ENCODE peak calls at places on chromosome 12, in four cellular contexts. One of them, this sample, is unnamed.

GRCh38 chr12:95224202-95225170 is 6.9 kb downstream of the VEZT start:
- DNase-seq in K562: no peak
- DNase-seq in GM12878: no peak
- DNase-seq in HepG2: no peak
- DNase-seq in this sample: no peak

GRCh38 chr12:78209851-78210493 is 379.3 kb downstream of the NAV3 start:
- DNase-seq in GM12878: no peak
- DNase-seq in K562: no peak
- DNase-seq in HepG2: no peak
- DNase-seq in this sample: no peak

GRCh38 chr12:121114019-121114639 is 18.5 kb upstream of the P2RX7 start:
- DNase-seq in HepG2: no peak
- DNase-seq in K562: no peak
- DNase-seq in GM12878: no peak
- DNase-seq in this sample: no peak

GRCh38 chr12:52952082-52952801 is 3.3 kb downstream of the KRT18 start:
- DNase-seq in K562: peak; percentile 50
- DNase-seq in HepG2: no peak
- DNase-seq in GM12878: no peak
- DNase-seq in this sample: no peak

GRCh38 chr12:11823043-11823442 is 173.6 kb downstream of the ETV6 start:
- DNase-seq in GM12878: no peak
- DNase-seq in HepG2: no peak
- DNase-seq in K562: no peak
- DNase-seq in this sample: no peak

GRCh38 chr12:76927170-76927784 is 48.5 kb upstream of the CSRP2 start:
- DNase-seq in GM12878: no peak
- DNase-seq in HepG2: peak; percentile 25
- DNase-seq in K562: peak; percentile 35
- DNase-seq in this sample: peak; percentile 60

GRCh38 chr12:12823308-12823707 is 10.2 kb downstream of the DDX47 start:
- DNase-seq in K562: no peak
- DNase-seq in GM12878: no peak
- DNase-seq in HepG2: no peak
- DNase-seq in this sample: no peak

GRCh38 chr12:50127546-50127945 is 15.5 kb downstream of the COX14 start:
- DNase-seq in HepG2: no peak
- DNase-seq in K562: no peak
- DNase-seq in GM12878: no peak
- DNase-seq in this sample: no peak

GRCh38 chr12:95838125-95838524 is 20.6 kb upstream of the SNRPF start:
- DNase-seq in HepG2: peak; percentile 49
- DNase-seq in K562: no peak
- DNase-seq in GM12878: no peak
- DNase-seq in this sample: no peak

GRCh38 chr12:27525373-27525772 is 1.4 kb downstream of the PPFIBP1 start:
- DNase-seq in HepG2: no peak
- DNase-seq in GM12878: no peak
- DNase-seq in K562: no peak
- DNase-seq in this sample: no peak

GRCh38 chr12:26153421-26154154 is 28.8 kb upstream of the BHLHE41 start:
- DNase-seq in K562: no peak
- DNase-seq in GM12878: no peak
- DNase-seq in HepG2: peak; percentile 75
- DNase-seq in this sample: no peak

GRCh38 chr12:114408881-114409795 is 3.2 kb upstream of the TBX5 start:
- DNase-seq in K562: no peak
- DNase-seq in GM12878: no peak
- DNase-seq in HepG2: no peak
- DNase-seq in this sample: no peak

GRCh38 chr12:103020839-103021238 is 63.4 kb downstream of the ASCL1 start:
- DNase-seq in K562: no peak
- DNase-seq in GM12878: peak; percentile 20
- DNase-seq in HepG2: no peak
- DNase-seq in this sample: no peak

GRCh38 chr12:873954-874353 is 75.5 kb downstream of the RAD52 start:
- DNase-seq in GM12878: no peak
- DNase-seq in HepG2: peak; percentile 53
- DNase-seq in K562: no peak
- DNase-seq in this sample: no peak

GRCh38 chr12:107760817-107761501 is at the start of gene PRDM4:
- DNase-seq in GM12878: peak; percentile 65
- DNase-seq in K562: peak; percentile 97
- DNase-seq in HepG2: peak; percentile 84
- DNase-seq in this sample: peak; percentile 97

GRCh38 chr12:107760207-107760816 is 625 bp downstream of the PRDM4 start:
- DNase-seq in GM12878: no peak
- DNase-seq in HepG2: peak; percentile 19
- DNase-seq in K562: no peak
- DNase-seq in this sample: peak; percentile 42

GRCh38 chr12:107761502-107761904 is 566 bp upstream of the PRDM4 start:
- DNase-seq in HepG2: no peak
- DNase-seq in K562: no peak
- DNase-seq in GM12878: no peak
- DNase-seq in this sample: peak; percentile 13

GRCh38 chr12:107762874-107763273 is 1.9 kb upstream of the PRDM4 start:
- DNase-seq in HepG2: no peak
- DNase-seq in GM12878: no peak
- DNase-seq in K562: no peak
- DNase-seq in this sample: no peak

GRCh38 chr12:107759410-107759809 is 1.5 kb downstream of the PRDM4 start:
- DNase-seq in HepG2: peak; percentile 23
- DNase-seq in GM12878: no peak
- DNase-seq in K562: peak; percentile 53
- DNase-seq in this sample: peak; percentile 69
- TF ChIP-seq TARDBP in HepG2: no peak
- TF ChIP-seq TARDBP in GM12878: no peak
- TF ChIP-seq TARDBP in K562: no peak
- TF ChIP-seq TARDBP in this sample: no peak

DNA sequence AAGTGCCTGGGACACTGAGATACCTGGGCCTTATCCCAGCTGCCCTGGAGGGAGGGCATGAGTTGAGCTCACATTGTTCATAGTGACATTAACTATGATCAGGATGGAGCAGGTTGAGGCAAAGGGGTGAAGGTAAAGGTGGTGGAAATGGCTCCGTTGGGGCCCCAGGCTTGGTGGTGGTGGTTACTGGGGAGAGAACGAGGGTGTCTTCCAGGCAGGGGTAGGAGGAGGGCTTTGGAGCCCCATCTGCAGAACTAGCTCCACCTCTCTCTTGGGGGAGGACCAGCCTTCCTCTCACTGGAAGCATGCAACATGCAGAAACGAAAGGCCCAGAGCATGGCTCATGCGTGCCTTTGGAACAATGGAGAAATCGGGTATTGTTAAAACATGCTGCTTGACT is 217.0 kb downstream of the SLC41A2 start:
- DNase-seq in HepG2: no peak
- DNase-seq in GM12878: no peak
- DNase-seq in K562: no peak
- DNase-seq in this sample: no peak
- TF ChIP-seq TARDBP in HepG2: no peak
- TF ChIP-seq TARDBP in GM12878: no peak
- TF ChIP-seq TARDBP in K562: no peak
- TF ChIP-seq TARDBP in this sample: no peak

GRCh38 chr12:122874081-122874480 is 21.8 kb downstream of the VPS37B start:
- DNase-seq in HepG2: no peak
- DNase-seq in GM12878: no peak
- DNase-seq in K562: no peak
- DNase-seq in this sample: no peak

GRCh38 chr12:122873540-122873939 is 22.4 kb downstream of the VPS37B start:
- DNase-seq in GM12878: no peak
- DNase-seq in K562: no peak
- DNase-seq in HepG2: no peak
- DNase-seq in this sample: no peak

GRCh38 chr12:122875590-122876220 is 20.2 kb downstream of the VPS37B start:
- DNase-seq in K562: no peak
- DNase-seq in HepG2: no peak
- DNase-seq in GM12878: peak; percentile 70
- DNase-seq in this sample: no peak

GRCh38 chr12:122878780-122879612 is 16.9 kb downstream of the VPS37B start:
- DNase-seq in HepG2: no peak
- DNase-seq in GM12878: no peak
- DNase-seq in K562: no peak
- DNase-seq in this sample: no peak

GRCh38 chr12:122876724-122877123 is 19.2 kb downstream of the VPS37B start:
- DNase-seq in HepG2: no peak
- DNase-seq in GM12878: no peak
- DNase-seq in K562: no peak
- DNase-seq in this sample: no peak
- TF ChIP-seq TARDBP in HepG2: no peak
- TF ChIP-seq TARDBP in GM12878: no peak
- TF ChIP-seq TARDBP in K562: no peak
- TF ChIP-seq TARDBP in this sample: no peak

GRCh38 chr12:113368331-113368730 is 9.9 kb downstream of the PLBD2 start:
- DNase-seq in HepG2: no peak
- DNase-seq in GM12878: no peak
- DNase-seq in K562: peak; percentile 54
- DNase-seq in this sample: no peak

GRCh38 chr12:113365639-113366395 is 7.4 kb downstream of the PLBD2 start:
- DNase-seq in K562: no peak
- DNase-seq in GM12878: no peak
- DNase-seq in HepG2: no peak
- DNase-seq in this sample: no peak

GRCh38 chr12:113364698-113365097 is 6.3 kb downstream of the PLBD2 start:
- DNase-seq in K562: no peak
- DNase-seq in GM12878: no peak
- DNase-seq in HepG2: no peak
- DNase-seq in this sample: no peak

GRCh38 chr12:113369391-113369790 is 11.0 kb downstream of the PLBD2 start:
- DNase-seq in GM12878: no peak
- DNase-seq in K562: no peak
- DNase-seq in HepG2: no peak
- DNase-seq in this sample: no peak

DNA sequence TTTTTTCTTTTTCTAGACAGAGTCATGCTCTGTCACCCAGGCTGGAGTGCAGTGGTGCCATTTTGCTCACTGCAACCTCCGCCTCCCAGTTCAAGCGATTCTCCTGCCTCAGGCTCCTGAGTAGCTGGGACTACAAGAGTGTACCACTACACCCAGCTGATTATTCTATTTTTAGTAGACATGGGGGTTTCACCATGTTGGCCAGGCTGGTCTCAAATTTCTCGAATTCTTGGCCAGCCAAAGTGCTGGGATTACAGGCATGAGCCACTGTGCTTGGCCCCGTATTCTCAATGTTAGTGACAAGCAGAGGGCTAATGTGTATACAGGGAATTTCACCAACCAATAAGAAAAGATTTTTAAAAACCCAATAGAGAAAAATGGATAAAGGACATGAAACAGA is 8.4 kb downstream of the PLBD2 start:
- DNase-seq in GM12878: no peak
- DNase-seq in K562: no peak
- DNase-seq in HepG2: no peak
- DNase-seq in this sample: no peak
- TF ChIP-seq TARDBP in GM12878: no peak
- TF ChIP-seq TARDBP in K562: no peak
- TF ChIP-seq TARDBP in HepG2: no peak
- TF ChIP-seq TARDBP in this sample: no peak

DNA sequence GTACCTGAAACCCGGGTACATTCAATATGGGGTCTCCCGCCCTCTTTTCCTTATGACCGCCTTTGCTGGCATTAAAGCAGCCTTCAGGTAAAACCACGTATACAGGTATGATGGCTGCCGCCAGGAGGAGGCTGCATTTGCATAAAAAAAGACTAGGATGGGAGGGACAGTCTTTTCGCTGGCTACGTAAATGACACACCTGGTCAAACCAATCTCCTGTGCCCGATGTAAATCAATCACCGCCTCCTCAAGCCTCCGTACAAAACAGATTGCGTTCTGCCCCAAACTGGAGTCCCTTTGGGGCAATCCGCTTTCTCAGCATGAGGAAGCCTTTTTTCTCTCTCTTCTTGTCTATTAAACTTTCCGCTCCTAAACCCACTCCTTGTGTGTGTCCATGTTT is 8.1 kb upstream of the ALDH1L2 start:
- DNase-seq in GM12878: no peak
- DNase-seq in HepG2: no peak
- DNase-seq in K562: no peak
- DNase-seq in this sample: no peak
- TF ChIP-seq TARDBP in GM12878: no peak
- TF ChIP-seq TARDBP in HepG2: no peak
- TF ChIP-seq TARDBP in K562: no peak
- TF ChIP-seq TARDBP in this sample: no peak

DNA sequence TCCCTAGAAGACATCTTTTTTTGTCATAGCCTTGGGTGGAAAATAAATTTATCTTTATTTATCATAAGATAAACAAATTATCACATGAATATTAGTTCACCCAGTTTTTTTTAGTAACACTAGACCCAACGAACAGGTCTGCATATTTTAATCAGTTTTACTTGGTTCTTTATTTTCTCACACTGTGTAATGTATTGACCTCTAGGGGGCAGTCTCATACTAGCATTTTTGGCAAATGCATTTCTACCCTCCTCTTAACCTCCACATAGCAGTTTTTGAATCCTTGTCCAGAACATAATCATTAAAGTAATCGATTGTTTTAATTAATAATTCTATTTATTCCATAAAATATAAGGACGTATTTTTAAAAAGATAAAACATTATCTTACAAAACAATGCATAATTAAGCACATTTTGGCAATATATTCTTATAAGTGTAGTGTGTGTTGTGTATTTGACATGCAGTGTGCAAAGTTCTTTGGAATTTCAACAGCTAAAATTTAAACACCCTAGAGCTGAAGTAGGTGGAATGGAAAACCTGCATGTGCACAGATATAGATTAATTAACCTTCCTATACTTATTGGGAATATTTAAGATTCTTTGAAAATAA is 31.6 kb upstream of the PTPRQ start:
- DNase-seq in HepG2: peak; percentile 40
- DNase-seq in GM12878: no peak
- DNase-seq in K562: peak; percentile 25
- DNase-seq in this sample: peak; percentile 25
- TF ChIP-seq TARDBP in HepG2: no peak
- TF ChIP-seq TARDBP in GM12878: no peak
- TF ChIP-seq TARDBP in K562: no peak
- TF ChIP-seq TARDBP in this sample: no peak